ENCODE peak calls at places on chromosomes 4 and X, in five cellular contexts. One of them, this sample, is unnamed.

GRCh38 chr4:183342541-183343533 is 20.6 kb upstream of the CLDN24 start:
- DNase-seq in stomach: peak; percentile 17
- DNase-seq in HCT116: no peak
- DNase-seq in heart left ventricle: peak; percentile 30
- DNase-seq in heart right ventricle: peak; percentile 20
- DNase-seq in this sample: no peak

GRCh38 chrX:150899191-150899757 is 806 bp upstream of the CD99L2 start:
- DNase-seq in stomach: peak; percentile 37
- DNase-seq in HCT116: no peak
- DNase-seq in heart left ventricle: peak; percentile 16
- DNase-seq in heart right ventricle: peak; percentile 37
- DNase-seq in this sample: peak; percentile 46

GRCh38 chrX:74061879-74062278 is 242.1 kb upstream of the ZCCHC13 start:
- DNase-seq in stomach: no peak
- DNase-seq in HCT116: no peak
- DNase-seq in heart left ventricle: no peak
- DNase-seq in heart right ventricle: no peak
- DNase-seq in this sample: no peak

GRCh38 chr4:8393593-8394038 is 46.9 kb downstream of the ACOX3 start:
- DNase-seq in stomach: no peak
- DNase-seq in HCT116: no peak
- DNase-seq in heart left ventricle: peak; percentile 65
- DNase-seq in heart right ventricle: no peak
- DNase-seq in this sample: peak; percentile 84

GRCh38 chr4:10336471-10336870 is 120.8 kb downstream of the ZNF518B start:
- DNase-seq in stomach: no peak
- DNase-seq in HCT116: no peak
- DNase-seq in heart left ventricle: no peak
- DNase-seq in heart right ventricle: no peak
- DNase-seq in this sample: no peak

GRCh38 chr4:870951-871350 is 45.0 kb upstream of the CPLX1 start:
- DNase-seq in stomach: no peak
- DNase-seq in HCT116: no peak
- DNase-seq in heart left ventricle: no peak
- DNase-seq in heart right ventricle: no peak
- DNase-seq in this sample: no peak

GRCh38 chr4:64539234-64539849 is 130.1 kb upstream of the TECRL start:
- DNase-seq in stomach: peak; percentile 31
- DNase-seq in HCT116: peak; percentile 16
- DNase-seq in heart left ventricle: peak; percentile 38
- DNase-seq in heart right ventricle: no peak
- DNase-seq in this sample: peak; percentile 63

GRCh38 chr4:170675568-170676262 is 586.0 kb upstream of the AADAT start:
- DNase-seq in stomach: no peak
- DNase-seq in HCT116: no peak
- DNase-seq in heart left ventricle: no peak
- DNase-seq in heart right ventricle: no peak
- DNase-seq in this sample: no peak

GRCh38 chr4:120691106-120691505 is 231.4 kb downstream of the PRDM5 start:
- DNase-seq in stomach: no peak
- DNase-seq in HCT116: no peak
- DNase-seq in heart left ventricle: no peak
- DNase-seq in heart right ventricle: no peak
- DNase-seq in this sample: no peak

GRCh38 chr4:53186714-53187358 is 179.0 kb downstream of the SCFD2 start:
- DNase-seq in stomach: no peak
- DNase-seq in HCT116: no peak
- DNase-seq in heart left ventricle: no peak
- DNase-seq in heart right ventricle: no peak
- DNase-seq in this sample: no peak

GRCh38 chrX:6505960-6506359 is 29.0 kb downstream of the VCX3A start:
- DNase-seq in stomach: no peak
- DNase-seq in HCT116: no peak
- DNase-seq in heart left ventricle: no peak
- DNase-seq in heart right ventricle: no peak
- DNase-seq in this sample: no peak

GRCh38 chrX:68443155-68443868 is 10.0 kb upstream of the OPHN1 start:
- DNase-seq in stomach: no peak
- DNase-seq in HCT116: no peak
- DNase-seq in heart left ventricle: no peak
- DNase-seq in heart right ventricle: no peak
- DNase-seq in this sample: no peak

GRCh38 chrX:24231169-24231568 is 81.6 kb downstream of the ZFX start:
- DNase-seq in stomach: no peak
- DNase-seq in HCT116: peak; percentile 7
- DNase-seq in heart left ventricle: peak; percentile 15
- DNase-seq in heart right ventricle: no peak
- DNase-seq in this sample: peak; percentile 33

GRCh38 chr4:3777033-3777390 is 10.8 kb downstream of the ADRA2C start:
- DNase-seq in stomach: no peak
- DNase-seq in HCT116: no peak
- DNase-seq in heart left ventricle: no peak
- DNase-seq in heart right ventricle: no peak
- DNase-seq in this sample: no peak

GRCh38 chr4:31657859-31658258 is 937.7 kb downstream of the PCDH7 start:
- DNase-seq in stomach: no peak
- DNase-seq in HCT116: no peak
- DNase-seq in heart left ventricle: no peak
- DNase-seq in heart right ventricle: no peak
- DNase-seq in this sample: no peak

GRCh38 chr4:21512351-21512750 is 436.2 kb downstream of the KCNIP4 start:
- DNase-seq in stomach: no peak
- DNase-seq in HCT116: peak; percentile 4
- DNase-seq in heart left ventricle: no peak
- DNase-seq in heart right ventricle: no peak
- DNase-seq in this sample: peak; percentile 17

GRCh38 chr4:149095798-149096197 is 653.6 kb upstream of the NR3C2 start:
- DNase-seq in stomach: no peak
- DNase-seq in HCT116: no peak
- DNase-seq in heart left ventricle: no peak
- DNase-seq in heart right ventricle: no peak
- DNase-seq in this sample: no peak

DNA sequence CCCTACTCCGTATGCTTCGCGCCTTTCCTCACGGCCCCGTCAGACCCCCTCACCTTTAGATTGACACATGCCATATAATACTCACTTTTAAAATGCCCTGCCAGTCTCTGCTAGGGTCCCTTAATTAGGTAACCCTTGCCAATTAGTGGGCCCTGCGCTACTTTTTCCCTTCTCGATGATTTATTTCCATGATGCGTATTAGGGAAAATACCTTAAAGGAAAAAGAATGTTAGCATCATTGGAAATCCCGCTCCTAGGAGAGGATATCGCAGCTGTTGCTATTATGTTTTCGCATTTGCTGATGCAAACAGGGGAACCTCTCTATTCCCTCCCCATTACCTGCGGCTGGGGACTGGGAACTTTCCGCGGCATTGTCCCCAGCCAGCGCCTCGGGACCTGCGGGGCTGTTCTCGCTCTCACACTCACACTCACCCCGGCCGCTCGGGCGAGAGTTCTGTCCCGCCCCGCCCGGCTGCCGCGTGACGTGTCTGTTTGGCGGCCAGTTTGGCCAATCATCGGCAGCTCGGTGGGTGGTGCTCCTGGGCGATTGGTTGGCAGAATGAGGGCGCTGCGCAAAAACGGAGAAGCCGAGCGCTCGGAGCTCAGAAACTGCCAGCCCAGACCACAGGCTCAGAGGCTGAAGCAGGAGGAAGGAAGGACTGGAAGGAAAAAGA is at the start of gene PCDH10:
- DNase-seq in stomach: peak; percentile 65
- DNase-seq in HCT116: no peak
- DNase-seq in heart left ventricle: peak; percentile 81
- DNase-seq in heart right ventricle: peak; percentile 84
- DNase-seq in this sample: peak; percentile 82
- H3K4me1 ChIP-seq in stomach: peaks cover 78% of the 10 kb centered on the region
- H3K4me1 ChIP-seq in HCT116: no peaks in the 10 kb centered on the region
- H3K4me1 ChIP-seq in heart left ventricle: peaks cover 13% of the 10 kb centered on the region
- H3K4me1 ChIP-seq in heart right ventricle: peaks cover 64% of the 10 kb centered on the region
- H3K4me1 ChIP-seq in this sample: no peaks in the 10 kb centered on the region

DNA sequence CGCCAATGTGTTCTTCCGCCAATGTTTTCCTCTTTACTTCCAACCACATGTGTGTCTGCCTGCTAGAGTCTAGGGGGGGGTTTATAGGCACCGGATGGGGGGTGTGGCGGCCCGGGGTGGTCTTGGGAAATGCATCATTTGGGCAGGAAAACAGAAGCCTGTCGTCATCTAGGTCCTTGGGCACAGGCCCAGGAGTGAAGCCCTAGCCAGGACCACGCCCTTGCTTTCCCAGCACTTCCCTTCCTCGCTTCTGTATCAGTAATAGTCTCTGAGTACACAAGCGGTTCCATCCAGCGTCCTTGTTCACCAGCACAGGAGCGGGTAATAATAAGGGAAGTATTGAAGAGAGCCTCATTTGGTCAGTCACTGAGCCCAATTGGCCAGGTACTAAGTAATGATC is 74.5 kb downstream of the QDPR start:
- DNase-seq in stomach: no peak
- DNase-seq in HCT116: no peak
- DNase-seq in heart left ventricle: peak; percentile 32
- DNase-seq in heart right ventricle: peak; percentile 15
- DNase-seq in this sample: no peak
- H3K4me1 ChIP-seq in stomach: no peaks in the 10 kb centered on the region
- H3K4me1 ChIP-seq in HCT116: no peaks in the 10 kb centered on the region
- H3K4me1 ChIP-seq in heart left ventricle: no peaks in the 10 kb centered on the region
- H3K4me1 ChIP-seq in heart right ventricle: no peaks in the 10 kb centered on the region
- H3K4me1 ChIP-seq in this sample: no peaks in the 10 kb centered on the region

GRCh38 chr4:80075995-80076394 is 3.0 kb upstream of the ANTXR2 start:
- DNase-seq in stomach: no peak
- DNase-seq in HCT116: no peak
- DNase-seq in heart left ventricle: no peak
- DNase-seq in heart right ventricle: no peak
- DNase-seq in this sample: no peak

GRCh38 chr4:80072607-80073361 is at the start of gene ANTXR2:
- DNase-seq in stomach: peak; percentile 85
- DNase-seq in HCT116: peak; percentile 49
- DNase-seq in heart left ventricle: peak; percentile 89
- DNase-seq in heart right ventricle: peak; percentile 94
- DNase-seq in this sample: peak; percentile 91

GRCh38 chr4:80073362-80074008 is 456 bp upstream of the ANTXR2 start:
- DNase-seq in stomach: no peak
- DNase-seq in HCT116: no peak
- DNase-seq in heart left ventricle: no peak
- DNase-seq in heart right ventricle: no peak
- DNase-seq in this sample: no peak

GRCh38 chr4:80074059-80074458 is 1.0 kb upstream of the ANTXR2 start:
- DNase-seq in stomach: no peak
- DNase-seq in HCT116: no peak
- DNase-seq in heart left ventricle: no peak
- DNase-seq in heart right ventricle: no peak
- DNase-seq in this sample: no peak

DNA sequence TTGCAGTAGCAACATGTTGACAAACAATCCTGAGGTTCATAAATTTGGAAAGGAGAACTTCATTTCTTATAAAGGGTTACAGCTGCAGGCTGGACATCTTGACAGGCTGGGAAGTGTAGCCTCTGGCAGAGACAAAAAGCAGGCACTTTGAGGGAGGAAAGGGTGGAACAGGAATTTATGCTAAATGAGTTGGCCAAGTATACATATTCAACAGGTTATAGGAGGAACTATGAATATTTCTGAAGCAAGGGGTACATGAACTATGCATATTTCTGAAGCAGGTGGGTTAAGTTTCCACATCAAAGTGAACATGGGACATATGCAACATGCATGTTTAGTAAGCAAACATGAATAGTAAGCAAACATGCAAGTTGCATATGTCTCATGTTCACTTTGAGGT is 1.6 kb upstream of the ANTXR2 start:
- DNase-seq in stomach: no peak
- DNase-seq in HCT116: no peak
- DNase-seq in heart left ventricle: no peak
- DNase-seq in heart right ventricle: no peak
- DNase-seq in this sample: no peak
- H3K4me1 ChIP-seq in stomach: peaks cover 38% of the 10 kb centered on the region
- H3K4me1 ChIP-seq in HCT116: peaks cover 5% of the 10 kb centered on the region
- H3K4me1 ChIP-seq in heart left ventricle: peaks cover 10% of the 10 kb centered on the region
- H3K4me1 ChIP-seq in heart right ventricle: peaks cover 30% of the 10 kb centered on the region
- H3K4me1 ChIP-seq in this sample: peaks cover 51% of the 10 kb centered on the region

GRCh38 chr4:81714251-81714650 is 242.5 kb upstream of the RASGEF1B start:
- DNase-seq in stomach: no peak
- DNase-seq in HCT116: no peak
- DNase-seq in heart left ventricle: no peak
- DNase-seq in heart right ventricle: no peak
- DNase-seq in this sample: no peak
- H3K4me1 ChIP-seq in stomach: no peaks in the 10 kb centered on the region
- H3K4me1 ChIP-seq in HCT116: no peaks in the 10 kb centered on the region
- H3K4me1 ChIP-seq in heart left ventricle: no peaks in the 10 kb centered on the region
- H3K4me1 ChIP-seq in heart right ventricle: no peaks in the 10 kb centered on the region
- H3K4me1 ChIP-seq in this sample: no peaks in the 10 kb centered on the region

GRCh38 chr4:55175779-55176231 is 50.4 kb upstream of the KDR start:
- DNase-seq in stomach: no peak
- DNase-seq in HCT116: peak; percentile 60
- DNase-seq in heart left ventricle: no peak
- DNase-seq in heart right ventricle: no peak
- DNase-seq in this sample: no peak

GRCh38 chr4:55173580-55173979 is 48.2 kb upstream of the KDR start:
- DNase-seq in stomach: no peak
- DNase-seq in HCT116: no peak
- DNase-seq in heart left ventricle: no peak
- DNase-seq in heart right ventricle: no peak
- DNase-seq in this sample: no peak

GRCh38 chr4:55177461-55177860 is 52.1 kb upstream of the KDR start:
- DNase-seq in stomach: no peak
- DNase-seq in HCT116: no peak
- DNase-seq in heart left ventricle: no peak
- DNase-seq in heart right ventricle: no peak
- DNase-seq in this sample: no peak

GRCh38 chr4:55178226-55179005 is 53.0 kb upstream of the KDR start:
- DNase-seq in stomach: no peak
- DNase-seq in HCT116: no peak
- DNase-seq in heart left ventricle: peak; percentile 46
- DNase-seq in heart right ventricle: no peak
- DNase-seq in this sample: no peak

DNA sequence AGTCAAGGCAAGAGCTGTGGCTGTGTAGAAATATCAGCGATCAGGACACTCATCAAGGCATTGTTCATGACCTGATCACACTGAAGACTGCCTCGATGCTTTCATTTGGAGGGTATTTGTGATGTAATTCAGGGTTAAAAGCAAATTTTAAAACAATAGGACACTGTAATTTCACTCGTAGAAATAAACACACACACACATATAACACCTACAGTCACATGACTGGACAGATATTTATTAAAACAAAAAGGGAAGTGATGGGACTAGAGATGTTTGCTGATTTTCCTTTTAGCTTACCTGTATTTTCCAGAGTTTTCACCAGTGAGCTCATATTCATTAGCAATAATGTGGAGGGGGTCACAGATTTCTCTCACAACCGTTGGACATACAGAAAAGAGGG is 51.1 kb upstream of the KDR start:
- DNase-seq in stomach: no peak
- DNase-seq in HCT116: no peak
- DNase-seq in heart left ventricle: no peak
- DNase-seq in heart right ventricle: no peak
- DNase-seq in this sample: no peak
- H3K4me1 ChIP-seq in stomach: no peaks in the 10 kb centered on the region
- H3K4me1 ChIP-seq in HCT116: peaks cover 11% of the 10 kb centered on the region
- H3K4me1 ChIP-seq in heart left ventricle: peaks cover 8% of the 10 kb centered on the region
- H3K4me1 ChIP-seq in heart right ventricle: peaks cover 57% of the 10 kb centered on the region
- H3K4me1 ChIP-seq in this sample: no peaks in the 10 kb centered on the region

This sample was measured in adrenal gland.